ENCODE peak calls at places on chromosomes 6 and 20, in four cellular contexts. G, W, L and Y are unnamed samples.

GRCh38 chr20:33407251-33407650 is 5.9 kb upstream of the CDK5RAP1 start:
- DNase-seq in G (no peak), L (no peak), W (peak), Y (no peak)

GRCh38 chr20:32477594-32478512 is 107.3 kb downstream of the NOL4L start:
- DNase-seq in W (no peak), G (no peak), L (no peak), Y (no peak)

GRCh38 chr6:111938710-111939109 is 65.5 kb upstream of the FYN start:
- DNase-seq in W (peak), L (no peak), G (no peak), Y (peak)

GRCh38 chr6:38310061-38310460 is 329.7 kb downstream of the BTBD9 start:
- DNase-seq in G (no peak), L (no peak), W (no peak), Y (no peak)

GRCh38 chr6:44128020-44128917 is 915 bp downstream of the TMEM63B start:
- DNase-seq in G (peak), W (no peak), L (no peak), Y (peak)

GRCh38 chr20:51446656-51447055 is 95.9 kb downstream of the NFATC2 start:
- DNase-seq in W (peak), G (peak), L (no peak), Y (peak)

GRCh38 chr20:33693741-33694645 is 7.8 kb upstream of the E2F1 start:
- DNase-seq in W (no peak), L (no peak), G (no peak), Y (no peak)

GRCh38 chr20:62356143-62356947 is 10.8 kb downstream of the LAMA5 start:
- DNase-seq in G (no peak), W (no peak), L (no peak), Y (peak)

GRCh38 chr6:18380165-18380564 is 7.0 kb upstream of the RNF144B start:
- DNase-seq in G (no peak), W (no peak), L (no peak), Y (no peak)

GRCh38 chr20:44215125-44215524 is 4.6 kb upstream of the OSER1 start:
- DNase-seq in G (peak), L (no peak), W (peak), Y (peak)

GRCh38 chr6:45845546-45845945 is 170.1 kb downstream of the CLIC5 start:
- DNase-seq in W (no peak), G (no peak), L (no peak), Y (no peak)

GRCh38 chr20:37123441-37123840 is 27.6 kb upstream of the RBL1 start:
- DNase-seq in L (no peak), W (no peak), G (no peak), Y (no peak)

GRCh38 chr20:32316667-32317066 is 39.2 kb downstream of the KIF3B start:
- DNase-seq in L (no peak), W (peak), G (no peak), Y (no peak)

GRCh38 chr20:1900321-1900791 is 5.1 kb downstream of the SIRPA start:
- DNase-seq in G (peak), W (peak), L (no peak), Y (peak)

GRCh38 chr6:131660195-131660594 is 23.1 kb downstream of the ENPP3 start:
- DNase-seq in W (peak), G (no peak), L (no peak), Y (peak)

GRCh38 chr6:148967546-148967945 is 220.7 kb downstream of the UST start:
- DNase-seq in L (no peak), W (no peak), G (no peak), Y (no peak)

GRCh38 chr6:18733921-18734550 is 346.9 kb downstream of the RNF144B start:
- DNase-seq in W (no peak), G (no peak), L (no peak), Y (no peak)

GRCh38 chr20:5039255-5039657 is 37.9 kb upstream of the SLC23A2 start:
- DNase-seq in G (no peak), W (no peak), L (peak), Y (no peak)

DNA sequence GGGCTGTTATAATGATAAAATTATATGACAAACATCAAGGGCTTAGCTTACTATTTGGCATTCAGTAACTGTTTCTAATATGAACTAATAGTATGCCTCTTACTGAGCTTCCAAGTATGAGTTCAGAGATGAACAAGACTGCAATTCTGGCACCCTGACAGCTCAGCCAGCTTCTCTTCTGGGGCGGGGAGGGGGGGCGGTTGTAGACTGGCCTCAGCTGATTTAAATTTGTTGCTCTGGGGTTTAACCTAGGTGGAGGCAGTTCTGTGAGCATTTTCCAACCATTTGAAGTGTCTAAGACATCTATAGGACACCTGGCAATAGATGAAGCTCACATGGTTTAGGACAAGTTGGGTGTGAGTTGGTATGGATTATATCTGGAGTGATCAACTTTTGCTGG is 401.9 kb downstream of the QKI start:
- DNase-seq in L (no peak), W (peak), G (no peak), Y (no peak)
- TF ChIP-seq FOS in L (no peak), W (no peak), G (no peak), Y (no peak)

DNA sequence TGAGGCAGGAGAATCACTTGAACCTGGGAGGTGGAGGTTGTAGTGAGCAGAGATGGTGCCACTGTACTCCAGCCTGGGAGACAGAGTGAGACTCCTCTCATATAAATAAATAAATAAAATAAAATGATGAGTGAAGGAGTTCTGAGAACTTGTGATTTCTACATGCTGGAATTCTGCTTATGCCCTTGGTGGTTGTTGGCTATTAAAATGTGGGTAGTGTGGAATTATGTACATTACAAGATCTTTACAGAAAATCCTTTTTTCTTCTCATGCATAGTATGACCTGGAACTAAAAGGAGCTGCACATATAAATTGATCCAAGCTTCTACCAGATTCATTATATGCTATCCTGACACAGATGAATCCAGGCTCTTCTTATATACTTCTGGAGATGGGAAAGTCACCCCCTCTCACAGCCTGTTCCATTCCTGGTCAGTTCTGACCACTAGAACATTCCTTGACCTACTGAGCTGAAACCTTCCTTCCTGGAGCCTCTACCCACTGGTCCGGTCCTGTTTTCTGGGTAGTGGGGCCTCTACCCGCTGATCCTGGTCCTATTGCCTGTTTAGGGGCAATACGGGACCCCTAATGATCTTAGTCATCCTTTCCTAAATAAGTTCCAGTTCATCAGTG is 37.7 kb upstream of the TAF8 start:
- DNase-seq in L (no peak), G (no peak), W (no peak), Y (no peak)
- H3K4me3 ChIP-seq in L (no peak), G (no peak), W (no peak), Y (no peak)

GRCh38 chr6:52543262-52543661 is 33.6 kb downstream of the TRAM2 start:
- DNase-seq in W (peak), G (no peak), L (no peak), Y (no peak)

GRCh38 chr6:52545050-52545843 is 31.6 kb downstream of the TRAM2 start:
- DNase-seq in W (peak), G (no peak), L (no peak), Y (no peak)

GRCh38 chr6:52545844-52546119 is 31.1 kb downstream of the TRAM2 start:
- DNase-seq in W (no peak), L (no peak), G (no peak), Y (no peak)

GRCh38 chr6:52543729-52544324 is 33.0 kb downstream of the TRAM2 start:
- DNase-seq in W (peak), G (no peak), L (no peak), Y (peak)

DNA sequence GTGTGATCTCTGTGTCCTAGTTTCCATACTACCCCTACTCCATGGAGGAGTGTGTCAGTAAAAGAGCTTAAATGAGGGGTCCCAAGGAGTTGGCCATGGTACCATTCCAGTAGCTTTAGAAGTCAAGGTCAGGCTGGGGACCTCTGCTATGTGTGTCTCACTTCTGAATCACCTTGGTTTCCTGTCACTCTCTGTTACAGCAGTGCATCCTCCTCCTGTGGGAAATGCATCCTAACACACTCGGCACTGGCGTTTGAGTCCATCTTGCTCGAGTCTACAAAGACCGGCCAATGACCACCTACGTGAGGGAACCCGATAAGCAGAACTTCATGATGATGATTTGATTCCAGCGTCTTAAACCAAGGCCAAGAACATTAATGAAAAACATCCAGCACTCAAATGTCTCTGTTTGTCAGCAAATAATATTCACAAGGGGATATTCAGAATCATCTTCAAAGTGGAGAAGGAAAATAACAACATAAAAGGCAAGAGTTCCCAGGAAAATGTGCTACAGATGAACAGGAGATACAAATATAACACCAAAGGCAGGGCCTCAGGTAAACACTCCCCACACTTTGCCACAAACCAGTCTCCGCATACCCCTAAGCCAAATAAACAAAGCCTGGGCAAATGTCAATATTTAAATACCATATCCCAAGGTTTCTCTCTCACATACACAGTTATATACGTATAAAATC is 32.4 kb downstream of the TRAM2 start:
- DNase-seq in G (no peak), W (peak), L (no peak), Y (peak)
- TF ChIP-seq FOS in G (no peak), W (no peak), L (no peak), Y (peak)

GRCh38 chr6:135192256-135193174 is 11.4 kb downstream of the MYB start:
- DNase-seq in L (no peak), G (peak), W (no peak), Y (no peak)
- H3K4me3 ChIP-seq in L (no peak), G (no peak), W (no peak), Y (no peak)

GRCh38 chr6:22343864-22344263 is 47.0 kb upstream of the PRL start:
- DNase-seq in G (no peak), L (no peak), W (no peak), Y (no peak)
- TF ChIP-seq FOS in G (no peak), L (no peak), W (no peak), Y (no peak)